ENCODE peak calls at places on chromosomes 13 and 19, in six cellular contexts. O, Y, A, R, G and S are unnamed samples.

GRCh38 chr13:40665754-40666057 is 735 bp downstream of the FOXO1 start:
- DNase-seq in O (no peak), Y (no peak), A (no peak), R (peak; percentile 44), G (no peak), S (no peak)

GRCh38 chr19:2554856-2555255 is 78.9 kb downstream of the GADD45B start:
- DNase-seq in O (no peak), Y (peak; percentile 40), A (no peak), R (no peak), G (peak; percentile 66), S (no peak)

GRCh38 chr19:33224694-33225457 is 774 bp downstream of the SLC7A10 start:
- DNase-seq in O (no peak), Y (no peak), A (no peak), R (no peak), G (no peak), S (no peak)

GRCh38 chr13:106570354-106570822 is 2.5 kb upstream of the ARGLU1 start:
- DNase-seq in O (peak; percentile 46), Y (no peak), A (peak; percentile 91), R (peak; percentile 8), G (peak; percentile 67), S (no peak)

GRCh38 chr19:14116918-14117578 is 514 bp downstream of the PRKACA start:
- DNase-seq in O (no peak), Y (no peak), A (no peak), R (no peak), G (peak; percentile 82), S (peak; percentile 45)

GRCh38 chr19:38369584-38369983 is 4.8 kb upstream of the PSMD8 start:
- DNase-seq in O (no peak), Y (no peak), A (no peak), R (no peak), G (no peak), S (no peak)

GRCh38 chr19:4534836-4535658 is at the start of gene PLIN5:
- DNase-seq in O (peak; percentile 84), Y (peak; percentile 19), A (peak; percentile 66), R (peak; percentile 97), G (peak; percentile 84), S (peak; percentile 73)

GRCh38 chr19:3682741-3683404 is 17.4 kb downstream of the PIP5K1C start:
- DNase-seq in O (no peak), Y (peak; percentile 82), A (no peak), R (no peak), G (no peak), S (no peak)

GRCh38 chr13:48278806-48279205 is 24.7 kb upstream of the RB1 start:
- DNase-seq in O (no peak), Y (no peak), A (no peak), R (no peak), G (no peak), S (no peak)

GRCh38 chr13:63773476-63773875 is 2357.8 kb upstream of the PCDH20 start:
- DNase-seq in O (no peak), Y (no peak), A (no peak), R (no peak), G (no peak), S (no peak)

GRCh38 chr13:40428354-40428753 is 238.1 kb downstream of the FOXO1 start:
- DNase-seq in O (no peak), Y (no peak), A (no peak), R (no peak), G (no peak), S (no peak)

GRCh38 chr13:112324121-112324520 is 52.0 kb upstream of the SPACA7 start:
- DNase-seq in O (no peak), Y (no peak), A (no peak), R (no peak), G (no peak), S (no peak)

GRCh38 chr19:19594371-19594770 is 24.1 kb downstream of the PBX4 start:
- DNase-seq in O (no peak), Y (no peak), A (no peak), R (no peak), G (no peak), S (no peak)

GRCh38 chr19:13057744-13058143 is 44.9 kb downstream of the LYL1 start:
- DNase-seq in O (no peak), Y (no peak), A (no peak), R (no peak), G (no peak), S (no peak)

GRCh38 chr13:79485014-79485441 is 4.1 kb downstream of the NDFIP2 start:
- DNase-seq in O (peak; percentile 56), Y (peak; percentile 86), A (peak; percentile 87), R (no peak), G (no peak), S (peak; percentile 73)